ENCODE peak calls at places on chromosomes 11 and 22, in seven cellular contexts. I is HFF-Myc; J is stimulated activated CD8-positive, alpha-beta memory T cell treated with anti-CD3 and anti-CD28 coated beads, Interleukin-2, amount 100 ng/mL, for 48 hours; L is CD8-positive, alpha-beta memory T cell; R is heart right ventricle; M is stimulated activated CD4-positive, alpha-beta T cell treated with anti-CD3 and anti-CD28 coated beads, Interleukin-15, amount 100 ng/mL, for 1 hour; G is T-helper 2 cell. U is an unnamed sample.

GRCh38 chr11:94521684-94522083 is 9.4 kb downstream of the C11orf97 start:
- DNase-seq in I (no peak), J (no peak), L (no peak), R (no peak), M (no peak), G (no peak), U (peak)

GRCh38 chr11:102157219-102157618 is 47.0 kb downstream of the YAP1 start:
- DNase-seq in I (no peak), J (no peak), L (no peak), R (peak), M (no peak), G (no peak), U (peak)

GRCh38 chr11:69321877-69322350 is 28.0 kb downstream of the MYEOV start:
- DNase-seq in I (no peak), J (no peak), L (no peak), R (no peak), M (no peak), G (no peak), U (peak)

GRCh38 chr11:31812392-31813241 is 1.5 kb upstream of the PAX6 start:
- DNase-seq in I (no peak), J (no peak), L (no peak), R (no peak), M (no peak), G (no peak), U (no peak)

GRCh38 chr11:35483131-35483800 is 42.1 kb downstream of the PAMR1 start:
- DNase-seq in I (no peak), J (no peak), L (no peak), R (no peak), M (no peak), G (no peak), U (peak)

GRCh38 chr22:37932821-37933578 is 20.4 kb downstream of the C22orf23 start:
- DNase-seq in I (no peak), J (no peak), L (no peak), R (no peak), M (no peak), G (no peak), U (no peak)

GRCh38 chr11:94526645-94527438 is 14.6 kb downstream of the C11orf97 start:
- DNase-seq in I (no peak), J (no peak), L (no peak), R (no peak), M (no peak), G (no peak), U (no peak)

GRCh38 chr22:27984723-27985122 is 65.7 kb upstream of the PITPNB start:
- DNase-seq in I (no peak), J (no peak), L (no peak), R (no peak), M (no peak), G (no peak), U (no peak)

GRCh38 chr22:22164541-22165272 is 79.9 kb upstream of the VPREB1 start:
- DNase-seq in I (no peak), J (no peak), L (no peak), R (no peak), M (no peak), G (no peak), U (no peak)

GRCh38 chr11:115817844-115818565 is 313.8 kb upstream of the CADM1 start:
- DNase-seq in I (no peak), J (no peak), L (no peak), R (no peak), M (no peak), G (no peak), U (no peak)

GRCh38 chr22:23745780-23746179 is 5.1 kb downstream of the ZNF70 start:
- DNase-seq in I (no peak), J (no peak), L (no peak), R (no peak), M (no peak), G (no peak), U (no peak)

GRCh38 chr11:99670268-99670667 is 649.5 kb downstream of the CNTN5 start:
- DNase-seq in I (no peak), J (no peak), L (no peak), R (no peak), M (no peak), G (no peak), U (no peak)

GRCh38 chr22:22856885-22857606 is 30.6 kb upstream of the IGLL5 start:
- DNase-seq in I (no peak), J (no peak), L (no peak), R (no peak), M (no peak), G (no peak), U (no peak)